ENCODE peak calls at places on chromosomes 13 and 19, in eight cellular contexts. F is hepatocyte, Q is GM12865, N is tibial nerve, L is Peyer's patch, E is HL-60, V is aorta, Y is cardiac fibroblast. K is an unnamed sample.

GRCh38 chr19:28051047-28051446 is 1161.9 kb downstream of the UQCRFS1 start:
- DNase-seq in F (peak), Q (no peak), N (no peak), L (no peak), E (no peak), V (no peak), Y (no peak), K (no peak)

GRCh38 chr19:51749979-51750378 is 1.7 kb downstream of the FPR1 start:
- DNase-seq in F (no peak), Q (no peak), N (no peak), L (no peak), E (no peak), V (no peak), Y (peak), K (no peak)

GRCh38 chr19:2488942-2489731 is 13.2 kb downstream of the GADD45B start:
- DNase-seq in F (peak), Q (peak), N (no peak), L (no peak), E (peak), V (peak), Y (peak), K (no peak)

GRCh38 chr13:107743983-107744382 is 471.4 kb downstream of the LIG4 start:
- DNase-seq in F (peak), Q (no peak), N (no peak), L (no peak), E (no peak), V (no peak), Y (no peak), K (no peak)

GRCh38 chr13:36673352-36673751 is 468 bp upstream of the SERTM1 start:
- DNase-seq in F (no peak), Q (no peak), N (no peak), L (no peak), E (no peak), V (no peak), Y (no peak), K (no peak)

GRCh38 chr19:41734585-41734984 is 20.7 kb upstream of the CEACAM6 start:
- DNase-seq in F (peak), Q (no peak), N (no peak), L (no peak), E (no peak), V (no peak), Y (no peak), K (no peak)

GRCh38 chr19:16338470-16339360 is 14.1 kb downstream of the KLF2 start:
- DNase-seq in F (no peak), Q (peak), N (no peak), L (peak), E (peak), V (peak), Y (peak), K (peak)

GRCh38 chr13:58476176-58476575 is 844.6 kb downstream of the PCDH17 start:
- DNase-seq in F (no peak), Q (no peak), N (no peak), L (no peak), E (no peak), V (no peak), Y (no peak), K (no peak)

GRCh38 chr13:21812192-21812626 is 141.3 kb downstream of the FGF9 start:
- DNase-seq in F (peak), Q (no peak), N (no peak), L (no peak), E (no peak), V (no peak), Y (no peak), K (no peak)

GRCh38 chr19:52542984-52543664 is 15.7 kb downstream of the ZNF808 start:
- DNase-seq in F (no peak), Q (peak), N (no peak), L (no peak), E (peak), V (no peak), Y (peak), K (no peak)

GRCh38 chr19:48671456-48671995 is 1.3 kb downstream of the NTN5 start:
- DNase-seq in F (no peak), Q (no peak), N (no peak), L (no peak), E (no peak), V (no peak), Y (no peak), K (no peak)

GRCh38 chr13:42746846-42747245 is 34.5 kb upstream of the FAM216B start:
- DNase-seq in F (no peak), Q (no peak), N (no peak), L (no peak), E (no peak), V (no peak), Y (peak), K (no peak)

GRCh38 chr19:33766623-33767022 is 30.0 kb upstream of the KCTD15 start:
- DNase-seq in F (no peak), Q (no peak), N (no peak), L (no peak), E (no peak), V (no peak), Y (no peak), K (no peak)

GRCh38 chr13:48318714-48319457 is 15.3 kb downstream of the RB1 start:
- DNase-seq in F (no peak), Q (no peak), N (no peak), L (no peak), E (no peak), V (peak), Y (no peak), K (no peak)

GRCh38 chr13:44648392-44649117 is 72.4 kb upstream of the TSC22D1 start:
- DNase-seq in F (peak), Q (peak), N (no peak), L (no peak), E (no peak), V (no peak), Y (peak), K (no peak)

GRCh38 chr19:10870501-10870954 is 825 bp upstream of the CARM1 start:
- DNase-seq in F (no peak), Q (no peak), N (no peak), L (no peak), E (no peak), V (no peak), Y (no peak), K (no peak)

GRCh38 chr19:10871711-10872550 is 578 bp downstream of the CARM1 start:
- DNase-seq in F (peak), Q (peak), N (no peak), L (no peak), E (no peak), V (peak), Y (no peak), K (no peak)

GRCh38 chr19:10866495-10866894 is 4.9 kb upstream of the CARM1 start:
- DNase-seq in F (no peak), Q (no peak), N (no peak), L (no peak), E (no peak), V (no peak), Y (no peak), K (no peak)

GRCh38 chr19:10870955-10871603 is at the start of gene CARM1:
- DNase-seq in F (peak), Q (peak), N (peak), L (peak), E (peak), V (peak), Y (peak), K (peak)

GRCh38 chr19:10868872-10869547 is 2.3 kb upstream of the CARM1 start:
- DNase-seq in F (no peak), Q (no peak), N (no peak), L (no peak), E (no peak), V (no peak), Y (no peak), K (no peak)
- H3K4me3 ChIP-seq in F (no peak), Q (peak), N (no peak), L (no peak), E (no peak), V (no peak), Y (no peak), K (no peak)

DNA sequence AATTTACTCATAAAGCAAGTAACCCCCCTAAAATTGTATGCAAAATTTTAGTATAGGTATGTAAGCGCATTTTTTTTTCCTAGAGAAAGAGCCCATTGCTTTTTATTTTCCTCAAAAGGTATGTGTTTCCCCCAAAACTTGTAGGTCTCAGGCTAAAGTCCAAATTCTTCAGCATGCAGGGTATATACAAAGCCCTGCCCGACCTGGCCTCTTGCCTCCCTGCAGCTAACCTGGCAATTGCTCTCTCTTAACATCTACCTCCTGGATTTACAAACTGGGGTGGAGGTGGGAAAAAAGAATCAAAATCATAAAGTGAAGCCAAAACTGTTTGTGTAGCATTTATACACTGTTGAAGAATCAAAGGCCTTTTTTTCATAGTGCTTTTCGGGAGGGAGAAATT is 107.8 kb downstream of the KCNRG start:
- DNase-seq in F (no peak), Q (no peak), N (no peak), L (no peak), E (no peak), V (no peak), Y (no peak), K (no peak)
- H3K4me3 ChIP-seq in F (no peak), Q (no peak), N (peak), L (peak), E (peak), V (no peak), Y (no peak), K (peak)

GRCh38 chr13:26698392-26699196 is 62.0 kb downstream of the GPR12 start:
- DNase-seq in F (peak), Q (peak), N (peak), L (peak), E (peak), V (peak), Y (peak), K (peak)
- H3K4me3 ChIP-seq in F (no peak), Q (no peak), N (peak), L (no peak), E (no peak), V (no peak), Y (no peak), K (peak)

GRCh38 chr19:11949201-11949600 is 15.6 kb upstream of the ZNF763 start:
- DNase-seq in F (no peak), Q (peak), N (no peak), L (no peak), E (no peak), V (no peak), Y (peak), K (no peak)

GRCh38 chr19:11942008-11942842 is 17.3 kb downstream of the ZNF700 start:
- DNase-seq in F (no peak), Q (no peak), N (no peak), L (no peak), E (no peak), V (no peak), Y (no peak), K (no peak)

GRCh38 chr19:11948646-11949045 is 16.2 kb upstream of the ZNF763 start:
- DNase-seq in F (no peak), Q (no peak), N (no peak), L (no peak), E (no peak), V (no peak), Y (peak), K (no peak)

GRCh38 chr19:11942843-11943108 is 17.9 kb downstream of the ZNF700 start:
- DNase-seq in F (no peak), Q (no peak), N (no peak), L (no peak), E (no peak), V (no peak), Y (peak), K (no peak)

DNA sequence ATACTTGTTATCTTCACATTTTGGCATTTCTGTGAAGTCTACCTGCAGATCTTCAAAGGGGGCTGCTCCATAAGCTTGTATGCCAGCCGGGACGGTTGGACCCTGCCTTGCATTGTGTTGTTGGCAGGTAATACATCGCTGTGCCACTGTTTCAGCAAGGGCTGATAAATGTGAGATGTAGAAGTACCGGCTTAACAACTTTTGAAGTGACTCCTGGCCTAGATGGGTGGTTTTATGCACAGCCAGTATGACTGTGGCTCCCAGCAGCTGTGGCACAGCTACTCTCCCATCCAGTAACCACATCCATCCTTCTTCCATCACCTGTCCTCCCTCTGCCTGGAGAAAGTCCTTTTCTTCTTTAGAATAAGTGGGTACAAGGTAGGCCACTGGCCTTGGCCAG is 19.7 kb downstream of the ZNF700 start:
- DNase-seq in F (no peak), Q (no peak), N (no peak), L (no peak), E (no peak), V (no peak), Y (no peak), K (no peak)
- H3K4me3 ChIP-seq in F (no peak), Q (no peak), N (no peak), L (no peak), E (no peak), V (no peak), Y (no peak), K (no peak)

DNA sequence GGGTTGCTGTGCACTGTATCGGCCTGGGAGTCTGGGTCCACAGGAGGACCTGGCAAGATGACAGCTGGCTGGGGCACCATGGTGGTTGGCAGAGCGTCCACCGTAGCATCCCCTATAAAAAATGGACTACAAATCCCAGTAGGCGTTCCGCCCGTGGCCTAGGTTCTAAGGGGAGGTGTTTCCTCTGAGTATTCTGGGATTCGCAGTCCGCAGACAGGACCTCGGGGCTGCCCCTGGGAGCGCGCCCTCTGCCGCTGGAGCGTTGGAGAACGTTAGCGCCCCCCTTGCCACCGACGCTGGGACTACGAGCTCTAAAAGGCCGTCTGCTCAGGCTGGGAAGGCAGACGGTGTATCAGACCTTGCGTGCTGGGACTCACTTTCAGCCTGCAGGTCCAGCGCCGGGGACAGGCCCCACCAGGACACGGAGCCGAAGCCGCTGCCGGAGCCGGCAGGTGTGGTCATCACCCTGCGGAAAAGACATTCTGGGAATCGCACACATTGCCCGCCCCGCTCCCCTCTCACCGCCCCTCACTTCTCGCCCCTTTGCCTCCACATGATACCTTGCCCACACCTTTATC is 372 bp downstream of the DNAAF3 start:
- DNase-seq in F (peak), Q (peak), N (no peak), L (no peak), E (peak), V (peak), Y (peak), K (peak)
- H3K4me3 ChIP-seq in F (peak), Q (peak), N (peak), L (peak), E (peak), V (no peak), Y (peak), K (peak)

GRCh38 chr19:38264486-38265212 is at the start of gene SPINT2:
- DNase-seq in F (no peak), Q (no peak), N (no peak), L (no peak), E (no peak), V (no peak), Y (no peak), K (no peak)
- H3K4me3 ChIP-seq in F (peak), Q (peak), N (peak), L (peak), E (peak), V (peak), Y (peak), K (peak)

GRCh38 chr13:112143753-112144615 is 77.0 kb downstream of the SOX1 start:
- DNase-seq in F (no peak), Q (no peak), N (no peak), L (no peak), E (no peak), V (no peak), Y (no peak), K (no peak)
- H3K4me3 ChIP-seq in F (no peak), Q (no peak), N (no peak), L (no peak), E (no peak), V (no peak), Y (no peak), K (no peak)

GRCh38 chr19:19661675-19662251 is 1.7 kb downstream of the ATP13A1 start:
- DNase-seq in F (no peak), Q (peak), N (no peak), L (peak), E (peak), V (no peak), Y (no peak), K (no peak)
- H3K4me3 ChIP-seq in F (no peak), Q (peak), N (no peak), L (no peak), E (peak), V (no peak), Y (no peak), K (no peak)

GRCh38 chr19:12800344-12800732 is 1.3 kb downstream of the PRDX2 start:
- DNase-seq in F (no peak), Q (no peak), N (no peak), L (no peak), E (no peak), V (no peak), Y (no peak), K (no peak)
- H3K4me3 ChIP-seq in F (peak), Q (no peak), N (peak), L (peak), E (no peak), V (no peak), Y (no peak), K (peak)

K was measured in astrocyte of the cerebellum.